ENCODE peak calls at places on chromosomes 5 and 9, in seven cellular contexts. R, B, U, E, L, T and J are unnamed samples.

GRCh38 chr5:175461370-175461769 is 17.0 kb upstream of the SFXN1 start:
- DNase-seq in L (no peak), E (no peak), T (no peak), U (no peak), B (no peak), R (peak; percentile 45), J (no peak)

GRCh38 chr5:76709762-76710161 is 6.2 kb upstream of the F2R start:
- DNase-seq in B (no peak), U (no peak), R (no peak), L (no peak), T (no peak), E (no peak), J (no peak)

GRCh38 chr5:154970759-154971158 is 29.9 kb downstream of the MRPL22 start:
- DNase-seq in T (no peak), R (no peak), B (no peak), L (no peak), U (no peak), E (no peak), J (no peak)

GRCh38 chr5:35920890-35921289 is 17.5 kb downstream of the CAPSL start:
- DNase-seq in T (no peak), E (no peak), B (no peak), R (no peak), U (no peak), L (no peak), J (no peak)

GRCh38 chr9:81628897-81629296 is 60.5 kb downstream of the TLE1 start:
- DNase-seq in T (no peak), U (no peak), B (no peak), L (no peak), R (no peak), E (no peak), J (no peak)

GRCh38 chr9:15738011-15738410 is 185.2 kb downstream of the CCDC171 start:
- DNase-seq in L (no peak), T (no peak), U (no peak), E (no peak), B (no peak), R (no peak), J (no peak)

GRCh38 chr9:20307662-20308061 is 314.6 kb downstream of the MLLT3 start:
- DNase-seq in R (no peak), T (no peak), B (no peak), L (no peak), E (no peak), U (no peak), J (no peak)

GRCh38 chr5:36571643-36572042 is 34.8 kb upstream of the SLC1A3 start:
- DNase-seq in R (no peak), L (no peak), U (no peak), E (no peak), T (no peak), B (no peak), J (no peak)

GRCh38 chr9:128863647-128864046 is 18.1 kb downstream of the KYAT1 start:
- DNase-seq in T (peak; percentile 89), B (peak; percentile 78), U (no peak), R (peak; percentile 77), E (peak; percentile 84), L (peak; percentile 88), J (peak; percentile 63)

GRCh38 chr9:84278131-84278530 is 62.4 kb downstream of the SLC28A3 start:
- DNase-seq in R (no peak), L (no peak), E (no peak), U (no peak), B (no peak), T (no peak), J (no peak)

GRCh38 chr5:168334161-168335094 is 43.0 kb downstream of the WWC1 start:
- DNase-seq in T (peak; percentile 42), R (no peak), B (no peak), L (peak; percentile 33), U (no peak), E (peak; percentile 43), J (no peak)

GRCh38 chr5:103258368-103258956 is at the start of gene MACIR:
- DNase-seq in B (peak; percentile 94), T (peak; percentile 99), U (peak; percentile 94), L (peak; percentile 98), E (peak; percentile 98), R (peak; percentile 98), J (peak; percentile 84)

GRCh38 chr9:134455951-134456739 is 129.9 kb downstream of the RXRA start:
- DNase-seq in B (peak; percentile 86), T (no peak), R (peak; percentile 87), E (peak; percentile 93), L (peak; percentile 96), U (peak; percentile 84), J (peak; percentile 70)

GRCh38 chr9:76433406-76433805 is 25.6 kb upstream of the GCNT1 start:
- DNase-seq in L (no peak), E (no peak), B (no peak), T (no peak), U (no peak), R (no peak), J (no peak)

GRCh38 chr9:107410045-107410819 is 79.3 kb downstream of the KLF4 start:
- DNase-seq in T (no peak), B (no peak), U (no peak), L (no peak), R (no peak), E (no peak), J (no peak)

GRCh38 chr9:92986175-92987110 is 39.1 kb downstream of the FGD3 start:
- DNase-seq in T (no peak), L (no peak), R (no peak), B (peak; percentile 65), E (no peak), U (no peak), J (no peak)

GRCh38 chr5:32928761-32929160 is 217.6 kb downstream of the NPR3 start:
- DNase-seq in U (no peak), B (no peak), E (no peak), R (no peak), T (no peak), L (no peak), J (no peak)

GRCh38 chr5:7805379-7805778 is 45.6 kb downstream of the CFAP90 start:
- DNase-seq in E (no peak), T (peak; percentile 41), B (no peak), L (no peak), U (no peak), R (no peak), J (no peak)

GRCh38 chr9:4964540-4964939 is 20.5 kb upstream of the JAK2 start:
- DNase-seq in E (no peak), L (no peak), R (no peak), B (no peak), U (no peak), T (no peak), J (no peak)

GRCh38 chr5:66596791-66597757 is 881 bp downstream of the MAST4 start:
- DNase-seq in E (no peak), R (peak; percentile 57), B (no peak), L (no peak), U (no peak), T (peak; percentile 55), J (no peak)

GRCh38 chr5:56085205-56085604 is 90.4 kb upstream of the IL6ST start:
- DNase-seq in R (no peak), B (no peak), E (no peak), U (no peak), L (no peak), T (no peak), J (no peak)

GRCh38 chr5:139457241-139457640 is 5.3 kb downstream of the ECSCR start:
- DNase-seq in L (no peak), B (no peak), R (no peak), T (no peak), E (no peak), U (no peak), J (no peak)

GRCh38 chr5:159581502-159582249 is 251.4 kb upstream of the IL12B start:
- DNase-seq in R (no peak), U (no peak), L (no peak), E (no peak), B (no peak), T (no peak), J (no peak)

GRCh38 chr5:20972419-20972925 is 984.5 kb upstream of the CDH18 start:
- DNase-seq in R (peak; percentile 42), E (peak; percentile 64), T (peak; percentile 22), U (no peak), B (no peak), L (peak; percentile 70), J (no peak)

GRCh38 chr9:91711755-91712591 is 238.1 kb downstream of the ROR2 start:
- DNase-seq in U (no peak), T (no peak), B (peak; percentile 72), L (no peak), E (no peak), R (no peak), J (no peak)

GRCh38 chr5:139671096-139671841 is 23.1 kb downstream of the CXXC5 start:
- DNase-seq in T (no peak), L (no peak), E (no peak), B (no peak), U (no peak), R (peak; percentile 47), J (no peak)

GRCh38 chr5:79149432-79149831 is 37.8 kb downstream of the BHMT start:
- DNase-seq in E (no peak), L (no peak), U (no peak), T (no peak), R (no peak), B (no peak), J (no peak)

GRCh38 chr5:59799668-59800374 is 93.7 kb downstream of the PDE4D start:
- DNase-seq in T (no peak), U (no peak), L (no peak), E (no peak), R (no peak), B (no peak), J (no peak)
- TF ChIP-seq CTCF in T (peak; percentile 86), U (peak; percentile 80), L (peak; percentile 68), E (peak; percentile 71), R (peak; percentile 87), B (peak; percentile 75), J (no peak)

GRCh38 chr9:110452227-110452801 is 114.7 kb upstream of the TXNDC8 start:
- DNase-seq in R (no peak), T (no peak), E (no peak), B (no peak), L (no peak), U (no peak), J (no peak)
- TF ChIP-seq CTCF in R (peak; percentile 60), T (peak; percentile 74), E (peak; percentile 25), B (no peak), L (no peak), U (peak; percentile 45), J (no peak)

DNA sequence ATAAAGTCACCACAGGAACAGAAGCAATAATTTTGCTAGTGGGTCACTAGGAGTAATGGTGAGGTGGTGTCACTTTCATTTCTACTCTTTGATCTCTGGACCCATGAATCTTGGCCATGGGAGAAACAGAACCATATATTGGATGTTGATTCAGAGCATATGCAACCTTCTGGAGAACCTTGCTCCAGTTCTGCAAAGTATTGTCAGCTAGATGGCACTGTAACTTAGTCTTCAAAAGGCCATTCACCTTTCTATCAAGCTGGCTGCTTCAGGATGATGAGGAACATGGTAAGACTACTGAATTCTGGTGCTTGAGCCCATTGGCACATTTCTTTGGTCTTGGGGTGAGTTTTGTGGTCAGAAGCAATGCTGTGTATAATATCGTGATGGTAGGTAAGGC is 129.1 kb upstream of the FBN2 start:
- DNase-seq in B (no peak), T (no peak), R (no peak), L (no peak), U (no peak), E (no peak), J (no peak)
- TF ChIP-seq CTCF in B (no peak), T (no peak), R (peak; percentile 48), L (no peak), U (peak; percentile 26), E (no peak), J (no peak)

DNA sequence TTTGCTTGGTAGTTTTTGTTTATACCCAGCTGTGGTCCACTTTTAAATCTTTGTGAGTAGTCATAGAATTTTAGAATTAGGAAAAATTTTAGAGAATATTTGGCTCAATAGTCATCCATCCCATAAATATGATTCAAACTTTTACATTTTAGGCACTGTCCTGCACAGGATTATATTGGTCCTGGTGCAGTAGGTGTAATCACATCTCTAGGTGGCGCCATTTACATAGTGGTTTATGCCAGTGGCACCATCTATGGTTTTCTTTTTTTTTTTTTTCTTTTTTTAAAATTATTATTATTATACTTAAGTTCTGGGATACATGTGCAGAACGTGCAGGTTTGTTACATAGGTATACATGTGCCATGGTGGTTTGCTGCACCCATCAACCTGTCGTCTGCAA is 260.7 kb upstream of the KCNN2 start:
- DNase-seq in R (no peak), T (no peak), L (no peak), U (no peak), B (no peak), E (no peak), J (no peak)
- TF ChIP-seq CTCF in R (peak; percentile 76), T (peak; percentile 62), L (no peak), U (no peak), B (no peak), E (no peak), J (no peak)